ENCODE peak calls at places on chromosome X, in five cellular contexts. X is Panc1, I is colonic mucosa, H is transverse colon, C is HCT116. B is an unnamed sample.

GRCh38 chrX:51837926-51838325 is 55.5 kb upstream of the MAGED1 start:
- DNase-seq in X (no peak), H (peak), I (peak), C (no peak), B (peak)

GRCh38 chrX:55907968-55908607 is 190.5 kb downstream of the RRAGB start:
- DNase-seq in H (peak), X (no peak), C (peak), I (peak), B (peak)

GRCh38 chrX:102599950-102600579 is 750 bp downstream of the ARMCX5 start:
- DNase-seq in H (no peak), I (no peak), C (no peak), X (no peak), B (peak)

GRCh38 chrX:1400049-1400448 is 8.1 kb upstream of the SLC25A6 start:
- DNase-seq in I (no peak), C (no peak), X (no peak), H (no peak), B (no peak)

GRCh38 chrX:46179748-46180147 is 365.5 kb downstream of the ZNF674 start:
- DNase-seq in H (no peak), X (no peak), C (peak), I (no peak), B (no peak)

GRCh38 chrX:72714471-72714916 is 388 bp upstream of the PHKA1 start:
- DNase-seq in I (peak), X (no peak), H (peak), C (peak), B (no peak)

GRCh38 chrX:150365051-150365952 is 2.2 kb downstream of the MAMLD1 start:
- DNase-seq in X (no peak), I (peak), C (peak), H (peak), B (no peak)

GRCh38 chrX:2489446-2490445 is 11.0 kb downstream of the DHRSX start:
- DNase-seq in X (no peak), C (no peak), I (no peak), H (no peak), B (no peak)

GRCh38 chrX:13770013-13770412 is 35.5 kb downstream of the OFD1 start:
- DNase-seq in X (no peak), I (no peak), H (no peak), C (no peak), B (no peak)

GRCh38 chrX:71301195-71301924 is at the start of gene ITGB1BP2:
- DNase-seq in H (no peak), X (no peak), C (no peak), I (no peak), B (no peak)

GRCh38 chrX:138859421-138859820 is 147.9 kb upstream of the FGF13 start:
- DNase-seq in X (no peak), I (no peak), H (no peak), C (no peak), B (no peak)

GRCh38 chrX:43745938-43746721 is 90.0 kb downstream of the MAOA start:
- DNase-seq in I (no peak), C (no peak), X (no peak), H (no peak), B (no peak)

GRCh38 chrX:16785247-16786138 is 773 bp upstream of the TXLNG start:
- DNase-seq in I (peak), C (no peak), X (no peak), H (peak), B (no peak)

GRCh38 chrX:93673869-93674271 is at the start of gene FAM133A:
- DNase-seq in H (no peak), X (no peak), I (no peak), C (no peak), B (peak)

GRCh38 chrX:39577976-39578962 is 519.5 kb downstream of the BCOR start:
- DNase-seq in H (peak), X (no peak), C (no peak), I (peak), B (no peak)

GRCh38 chrX:13752646-13753045 is 18.1 kb downstream of the OFD1 start:
- DNase-seq in C (no peak), X (no peak), H (no peak), I (no peak), B (no peak)

GRCh38 chrX:110003167-110004156 is 548 bp downstream of the TMEM164 start:
- DNase-seq in C (no peak), X (no peak), H (peak), I (no peak), B (no peak)

GRCh38 chrX:107135076-107135964 is 16.7 kb upstream of the RBM41 start:
- DNase-seq in H (no peak), X (peak), I (no peak), C (peak), B (no peak)

GRCh38 chrX:78527263-78527662 is 131.9 kb downstream of the RTL3 start:
- DNase-seq in C (no peak), I (no peak), H (no peak), X (no peak), B (peak)

GRCh38 chrX:65575024-65575423 is 40.4 kb upstream of the LAS1L start:
- DNase-seq in C (no peak), H (no peak), I (no peak), X (no peak), B (no peak)

GRCh38 chrX:123184858-123185251 is 777 bp downstream of the GRIA3 start:
- DNase-seq in X (no peak), H (no peak), I (peak), C (no peak), B (no peak)

GRCh38 chrX:65924938-65925507 is 114.9 kb downstream of the VSIG4 start:
- DNase-seq in X (no peak), H (no peak), C (no peak), I (no peak), B (no peak)

GRCh38 chrX:45513042-45513441 is 312.4 kb upstream of the DIPK2B start:
- DNase-seq in X (no peak), H (no peak), C (no peak), I (no peak), B (no peak)

GRCh38 chrX:19179389-19179788 is 57.1 kb upstream of the ADGRG2 start:
- DNase-seq in C (no peak), X (no peak), I (no peak), H (no peak), B (no peak)

GRCh38 chrX:153897899-153898298 is 6.6 kb upstream of the AVPR2 start:
- DNase-seq in X (no peak), C (no peak), I (no peak), H (no peak), B (no peak)

GRCh38 chrX:85828771-85829170 is 218.6 kb downstream of the CHM start:
- DNase-seq in I (no peak), H (no peak), C (no peak), X (no peak), B (no peak)

GRCh38 chrX:114712466-114712865 is 128.6 kb downstream of the HTR2C start:
- DNase-seq in I (no peak), X (no peak), H (no peak), C (no peak), B (no peak)

GRCh38 chrX:114717921-114718320 is 134.0 kb downstream of the HTR2C start:
- DNase-seq in C (no peak), X (no peak), I (no peak), H (no peak), B (no peak)
- TF ChIP-seq CTCF in C (peak), X (peak), I (peak), H (no peak), B (peak)

DNA sequence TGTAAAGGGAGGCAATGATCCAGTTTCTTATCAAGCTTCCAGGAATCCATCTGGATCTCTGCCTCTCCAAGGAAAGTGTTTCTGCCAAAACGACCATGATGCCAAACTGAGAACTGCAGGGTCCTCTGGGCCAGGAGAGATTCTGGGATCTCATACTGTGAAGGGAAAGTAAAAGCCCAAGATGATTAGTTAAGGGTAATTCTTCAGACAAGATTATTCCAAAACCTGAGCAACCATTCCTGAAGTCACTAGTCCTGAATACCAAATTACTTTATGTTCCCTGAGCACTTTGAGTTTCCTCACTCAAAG is 42.0 kb downstream of the SRPX2 start:
- DNase-seq in I (no peak), C (no peak), H (no peak), X (no peak), B (no peak)
- TF ChIP-seq CTCF in I (peak), C (no peak), H (no peak), X (peak), B (peak)

DNA sequence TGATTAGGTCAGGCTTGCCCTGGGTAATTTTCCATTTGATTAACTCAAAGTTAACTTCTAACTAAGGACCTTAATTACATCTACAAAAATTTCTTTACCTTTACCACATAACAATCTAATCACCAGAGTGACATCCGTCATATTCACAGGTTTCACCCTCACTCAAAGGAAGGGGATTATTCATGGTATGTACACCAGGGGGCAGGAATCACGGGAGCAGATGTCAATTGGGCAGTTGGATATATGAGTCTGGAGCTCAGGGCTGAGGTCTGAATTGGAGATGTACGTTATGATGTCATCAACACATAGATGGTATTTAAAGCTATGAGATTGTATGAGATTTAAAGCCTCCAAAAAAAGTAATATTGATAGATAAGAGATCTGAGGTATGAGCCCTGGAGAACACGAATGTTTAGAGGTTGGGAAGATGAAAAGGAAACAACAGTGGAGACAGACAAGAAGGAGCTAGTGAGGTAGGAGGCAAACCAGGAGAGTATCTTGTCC is 52.9 kb downstream of the PGRMC1 start:
- DNase-seq in C (no peak), H (no peak), I (no peak), X (no peak), B (no peak)
- TF ChIP-seq CTCF in C (no peak), H (no peak), I (peak), X (no peak), B (peak)

GRCh38 chrX:132594129-132594528 is 105.3 kb upstream of the MBNL3 start:
- DNase-seq in I (no peak), H (no peak), C (no peak), X (no peak), B (no peak)

GRCh38 chrX:132591719-132592275 is 103.0 kb upstream of the MBNL3 start:
- DNase-seq in X (no peak), I (no peak), C (no peak), H (no peak), B (no peak)

GRCh38 chrX:132590350-132591026 is 101.7 kb upstream of the MBNL3 start:
- DNase-seq in H (no peak), X (no peak), I (no peak), C (no peak), B (no peak)

GRCh38 chrX:132592880-132593279 is 104.0 kb upstream of the MBNL3 start:
- DNase-seq in H (no peak), C (no peak), I (no peak), X (no peak), B (no peak)
- TF ChIP-seq CTCF in H (peak), C (peak), I (peak), X (peak), B (peak)

GRCh38 chrX:116897526-116897925 is 434.8 kb upstream of the CT83 start:
- DNase-seq in C (no peak), H (no peak), X (no peak), I (no peak), B (no peak)
- TF ChIP-seq CTCF in C (no peak), H (no peak), X (no peak), I (no peak), B (no peak)

GRCh38 chrX:97311066-97311778 is 427.5 kb downstream of the RPA4 start:
- DNase-seq in X (no peak), H (no peak), C (no peak), I (no peak), B (no peak)

GRCh38 chrX:97310373-97310772 is 426.7 kb downstream of the RPA4 start:
- DNase-seq in I (no peak), H (no peak), C (no peak), X (no peak), B (no peak)

GRCh38 chrX:97314348-97314747 is 430.6 kb downstream of the RPA4 start:
- DNase-seq in X (no peak), I (no peak), H (no peak), C (no peak), B (no peak)

GRCh38 chrX:97320305-97320704 is 436.6 kb downstream of the RPA4 start:
- DNase-seq in H (no peak), C (no peak), I (no peak), X (no peak), B (no peak)

DNA sequence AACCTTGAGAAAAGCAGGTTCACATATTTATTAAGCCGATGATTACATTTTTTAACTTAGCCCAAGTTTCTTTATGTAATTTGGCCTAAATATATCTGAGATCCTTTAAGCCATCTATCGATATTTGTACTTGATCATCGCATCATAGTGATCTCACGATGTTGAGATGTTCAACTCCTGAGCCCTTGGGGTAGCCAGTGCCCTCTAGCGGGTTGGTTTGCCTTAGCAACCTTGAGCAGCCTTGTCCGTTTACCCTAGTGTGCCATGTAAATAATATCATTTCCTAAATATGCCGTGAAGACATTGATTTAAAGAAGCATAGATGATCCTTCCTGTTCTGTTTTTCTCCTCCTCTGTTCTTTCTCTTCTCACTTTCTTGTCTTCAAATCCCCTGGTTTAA is 432.2 kb downstream of the RPA4 start:
- DNase-seq in I (no peak), X (no peak), C (no peak), H (no peak), B (no peak)
- TF ChIP-seq CTCF in I (no peak), X (peak), C (peak), H (no peak), B (no peak)

B was measured in HFFc6.